ENCODE peak calls at places on chromosomes 5 and 9, in nine cellular contexts. Y is fibroblast of the aortic adventitia, O is stomach, F is heart right ventricle, P is B cell, E is brain microvascular endothelial cell, X is AG04450, B is BJ, T is Calu3. R is an unnamed sample.

GRCh38 chr5:35822541-35822940 is 34.1 kb upstream of the IL7R start:
- DNase-seq in Y (no peak), O (no peak), F (no peak), P (no peak), E (no peak), X (no peak), B (no peak), T (no peak), R (peak; percentile 82)

GRCh38 chr5:172090976-172091547 is 84.6 kb upstream of the FBXW11 start:
- DNase-seq in Y (no peak), O (no peak), F (no peak), P (no peak), E (no peak), X (no peak), B (no peak), T (no peak), R (no peak)

GRCh38 chr9:131236161-131236560 is 40.1 kb downstream of the FAM78A start:
- DNase-seq in Y (no peak), O (no peak), F (no peak), P (no peak), E (no peak), X (no peak), B (no peak), T (no peak), R (no peak)

GRCh38 chr9:136831720-136832104 is 10.6 kb upstream of the AJM1 start:
- DNase-seq in Y (no peak), O (no peak), F (peak; percentile 3), P (no peak), E (no peak), X (no peak), B (no peak), T (no peak), R (no peak)

GRCh38 chr5:72988769-72989168 is 32.9 kb downstream of the FCHO2 start:
- DNase-seq in Y (peak; percentile 14), O (no peak), F (no peak), P (no peak), E (peak; percentile 68), X (no peak), B (no peak), T (peak; percentile 9), R (no peak)

GRCh38 chr5:28009526-28010025 is 971.2 kb upstream of the CDH9 start:
- DNase-seq in Y (no peak), O (no peak), F (no peak), P (no peak), E (no peak), X (no peak), B (no peak), T (no peak), R (no peak)

GRCh38 chr5:78972654-78973428 is 12.3 kb downstream of the ARSB start:
- DNase-seq in Y (peak; percentile 65), O (peak; percentile 43), F (peak; percentile 15), P (no peak), E (peak; percentile 10), X (peak; percentile 49), B (no peak), T (no peak), R (no peak)

GRCh38 chr5:172424111-172424490 is 30.2 kb downstream of the SH3PXD2B start:
- DNase-seq in Y (no peak), O (no peak), F (no peak), P (no peak), E (no peak), X (no peak), B (no peak), T (no peak), R (no peak)

GRCh38 chr9:137496601-137497375 is 37.7 kb upstream of the NSMF start:
- DNase-seq in Y (no peak), O (no peak), F (no peak), P (no peak), E (no peak), X (no peak), B (no peak), T (no peak), R (no peak)

GRCh38 chr5:148973455-148973854 is 89.4 kb downstream of the SH3TC2 start:
- DNase-seq in Y (peak; percentile 74), O (no peak), F (no peak), P (no peak), E (no peak), X (no peak), B (no peak), T (no peak), R (no peak)

GRCh38 chr9:35651964-35652828 is 1.5 kb upstream of the SIT1 start:
- DNase-seq in Y (peak; percentile 52), O (no peak), F (no peak), P (no peak), E (no peak), X (no peak), B (no peak), T (no peak), R (no peak)

GRCh38 chr5:28896949-28897348 is 1858.6 kb upstream of the CDH9 start:
- DNase-seq in Y (no peak), O (no peak), F (no peak), P (no peak), E (no peak), X (no peak), B (no peak), T (no peak), R (no peak)

GRCh38 chr5:153543959-153544470 is 53.5 kb downstream of the GRIA1 start:
- DNase-seq in Y (no peak), O (no peak), F (no peak), P (no peak), E (no peak), X (no peak), B (no peak), T (no peak), R (no peak)

GRCh38 chr5:135033866-135034185 is 202 bp downstream of the PITX1 start:
- DNase-seq in Y (no peak), O (no peak), F (no peak), P (no peak), E (no peak), X (no peak), B (no peak), T (no peak), R (no peak)

GRCh38 chr5:37847978-37848425 is 8.2 kb upstream of the GDNF start:
- DNase-seq in Y (peak; percentile 68), O (no peak), F (no peak), P (no peak), E (peak; percentile 34), X (peak; percentile 52), B (no peak), T (no peak), R (no peak)

GRCh38 chr5:122756263-122756911 is 18.5 kb upstream of the SNX2 start:
- DNase-seq in Y (peak; percentile 94), O (no peak), F (no peak), P (no peak), E (peak; percentile 64), X (peak; percentile 16), B (peak; percentile 31), T (no peak), R (peak; percentile 19)

GRCh38 chr9:135515083-135515511 is 6.1 kb upstream of the LCN1 start:
- DNase-seq in Y (no peak), O (peak; percentile 11), F (no peak), P (no peak), E (no peak), X (no peak), B (no peak), T (no peak), R (no peak)

GRCh38 chr9:135517407-135517822 is 3.8 kb upstream of the LCN1 start:
- DNase-seq in Y (no peak), O (peak; percentile 17), F (no peak), P (no peak), E (no peak), X (no peak), B (no peak), T (no peak), R (no peak)

GRCh38 chr9:135514342-135515082 is 6.7 kb upstream of the LCN1 start:
- DNase-seq in Y (no peak), O (peak; percentile 2), F (no peak), P (no peak), E (no peak), X (no peak), B (no peak), T (no peak), R (no peak)

GRCh38 chr9:135515541-135515951 is 5.7 kb upstream of the LCN1 start:
- DNase-seq in Y (no peak), O (peak; percentile 8), F (no peak), P (no peak), E (no peak), X (no peak), B (no peak), T (no peak), R (no peak)

DNA sequence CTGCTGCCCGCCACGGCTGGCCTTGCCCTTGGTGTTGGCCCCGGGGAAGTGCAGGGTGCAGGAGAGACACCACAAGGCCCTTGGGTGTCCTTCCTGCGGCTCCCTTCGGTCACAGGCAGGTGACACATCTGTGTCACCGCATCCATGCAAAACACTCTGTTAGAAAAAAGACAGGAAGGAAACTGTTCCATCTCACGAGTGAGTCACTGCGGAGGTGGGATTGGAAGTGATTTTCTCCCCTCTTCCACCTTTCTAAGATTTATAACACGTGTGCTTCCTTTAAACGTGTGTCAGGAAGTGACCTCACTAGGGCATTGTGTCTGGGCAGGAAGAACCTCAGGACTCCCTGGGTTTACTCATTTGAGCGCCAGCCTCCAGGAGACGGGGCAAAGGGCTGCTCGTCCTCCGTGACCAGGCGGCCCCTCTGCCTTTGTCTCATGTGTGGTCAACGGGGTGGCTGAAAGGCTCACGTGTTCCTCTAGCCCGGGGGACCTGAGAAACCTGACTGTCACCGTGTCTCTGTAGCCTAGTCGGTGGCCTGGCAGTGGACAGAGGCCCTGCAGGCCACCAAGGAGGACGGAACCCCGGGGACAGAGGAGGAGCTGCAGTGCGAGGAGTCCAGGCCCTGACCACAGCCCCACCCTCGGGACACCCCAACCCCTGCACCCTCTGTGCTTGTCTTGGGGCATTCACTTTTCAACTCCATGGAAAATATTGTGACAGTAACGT is 4.9 kb upstream of the LCN1 start:
- DNase-seq in Y (no peak), O (peak; percentile 9), F (no peak), P (no peak), E (no peak), X (no peak), B (no peak), T (no peak), R (peak; percentile 35)
- TF ChIP-seq CTCF in Y (no peak), O (no peak), F (no peak), P (no peak), E (no peak), X (no peak), B (no peak), T (no peak), R (no peak)

GRCh38 chr9:83979812-83980394 is at the start of gene HNRNPK:
- DNase-seq in Y (peak; percentile 99), O (peak; percentile 100), F (peak; percentile 100), P (peak; percentile 99), E (peak; percentile 97), X (peak; percentile 98), B (peak; percentile 67), T (peak; percentile 98), R (peak; percentile 99)
- TF ChIP-seq CTCF in Y (peak; percentile 7), O (no peak), F (no peak), P (no peak), E (peak; percentile 19), X (no peak), B (no peak), T (no peak), R (no peak)

GRCh38 chr5:126776499-126777256 is at the start of gene LMNB1:
- DNase-seq in Y (peak; percentile 91), O (peak; percentile 94), F (peak; percentile 93), P (peak; percentile 93), E (peak; percentile 86), X (peak; percentile 84), B (peak; percentile 67), T (peak; percentile 99), R (peak; percentile 96)
- TF ChIP-seq CTCF in Y (no peak), O (no peak), F (no peak), P (peak; percentile 6), E (no peak), X (no peak), B (peak; percentile 24), T (no peak), R (no peak)

GRCh38 chr9:4923580-4924544 is 61.2 kb upstream of the JAK2 start:
- DNase-seq in Y (peak; percentile 46), O (no peak), F (no peak), P (no peak), E (no peak), X (no peak), B (no peak), T (peak; percentile 3), R (peak; percentile 30)
- TF ChIP-seq CTCF in Y (peak; percentile 33), O (no peak), F (peak; percentile 23), P (peak; percentile 42), E (peak; percentile 59), X (peak; percentile 58), B (peak; percentile 40), T (no peak), R (peak; percentile 39)